ENCODE peak calls at places on chromosomes 6 and 20, in four cellular contexts. G, E, S and L are unnamed samples.

GRCh38 chr20:48845000-48845399 is 17.2 kb upstream of the PREX1 start:
- DNase-seq in G (no peak), E (no peak), S (no peak), L (no peak)

GRCh38 chr6:49664817-49665216 is 28.2 kb upstream of the RHAG start:
- DNase-seq in G (no peak), E (no peak), S (no peak), L (no peak)

GRCh38 chr20:37727957-37728634 is 34.3 kb downstream of the CTNNBL1 start:
- DNase-seq in G (no peak), E (no peak), S (no peak), L (no peak)

GRCh38 chr20:37500311-37500710 is 20.7 kb upstream of the NNAT start:
- DNase-seq in G (no peak), E (no peak), S (no peak), L (no peak)

GRCh38 chr6:35764238-35764896 is 12.0 kb upstream of the CLPSL2 start:
- DNase-seq in G (no peak), E (peak; percentile 20), S (no peak), L (no peak)

GRCh38 chr20:38844963-38845362 is 39.5 kb downstream of the PPP1R16B start:
- DNase-seq in G (no peak), E (no peak), S (no peak), L (no peak)

GRCh38 chr6:141968632-141969031 is 164.1 kb upstream of the GJE1 start:
- DNase-seq in G (no peak), E (no peak), S (no peak), L (no peak)

GRCh38 chr20:54103067-54103761 is 32.8 kb upstream of the BCAS1 start:
- DNase-seq in G (peak; percentile 61), E (peak; percentile 87), S (peak; percentile 11), L (peak; percentile 34)

GRCh38 chr20:24806896-24807676 is 142.0 kb upstream of the CST7 start:
- DNase-seq in G (no peak), E (no peak), S (no peak), L (no peak)

GRCh38 chr6:3260296-3260695 is 1.5 kb downstream of the PSMG4 start:
- DNase-seq in G (no peak), E (no peak), S (no peak), L (no peak)

GRCh38 chr6:127117979-127118504 is 429 bp upstream of the RSPO3 start:
- DNase-seq in G (no peak), E (peak; percentile 57), S (no peak), L (no peak)

GRCh38 chr6:150876598-150876997 is 11.1 kb downstream of the MTHFD1L start:
- DNase-seq in G (no peak), E (no peak), S (no peak), L (no peak)